ENCODE peak calls at places on chromosomes 13 and 19, in seven cellular contexts. Q is retina; U is AG04449; I is effector memory CD4-positive, alpha-beta T cell; B is type B pancreatic cell; P is mucosa of gallbladder; N is posterior cingulate gyrus. G is an unnamed sample.
A peak's percentile ranks its signal among the peaks of the same experiment; 100 is the strongest.

GRCh38 chr19:12364391-12365093 is 941 bp downstream of the ZNF442 start:
- DNase-seq in I (no peak), B (no peak), Q (no peak), U (no peak), P (peak; percentile 16), N (no peak), G (no peak)

GRCh38 chr19:37227996-37228395 is 10.0 kb downstream of the ZNF383 start:
- DNase-seq in B (no peak), N (no peak), U (no peak), Q (peak; percentile 44), I (peak; percentile 25), P (no peak), G (no peak)

GRCh38 chr13:19927117-19927734 is 31.3 kb upstream of the ZMYM2 start:
- DNase-seq in Q (no peak), P (no peak), B (no peak), N (no peak), U (no peak), I (no peak), G (no peak)

GRCh38 chr13:93060144-93060543 is 166.5 kb upstream of the GPC6 start:
- DNase-seq in U (no peak), P (no peak), Q (no peak), N (no peak), I (no peak), B (no peak), G (no peak)

GRCh38 chr19:34316741-34317241 is 48.2 kb upstream of the GPI start:
- DNase-seq in I (no peak), B (no peak), P (no peak), Q (no peak), U (no peak), N (no peak), G (no peak)

GRCh38 chr13:74134777-74135305 is 637 bp upstream of the KLF12 start:
- DNase-seq in Q (peak; percentile 90), I (peak; percentile 52), U (no peak), N (no peak), B (peak; percentile 85), P (no peak), G (peak; percentile 89)

GRCh38 chr13:76820759-76821158 is 65.4 kb downstream of the KCTD12 start:
- DNase-seq in I (no peak), P (peak; percentile 36), N (no peak), U (no peak), B (no peak), Q (no peak), G (no peak)

GRCh38 chr19:42422576-42423461 is 4.4 kb downstream of the LIPE start:
- DNase-seq in Q (peak; percentile 96), B (no peak), I (peak; percentile 55), U (no peak), N (no peak), P (no peak), G (no peak)

GRCh38 chr13:108020027-108020426 is 195.3 kb downstream of the LIG4 start:
- DNase-seq in P (peak; percentile 59), U (no peak), B (no peak), N (no peak), Q (no peak), I (no peak), G (no peak)

GRCh38 chr19:18419699-18420460 is 682 bp downstream of the SSBP4 start:
- DNase-seq in Q (peak; percentile 72), U (no peak), B (no peak), N (no peak), I (peak; percentile 40), P (no peak), G (no peak)

G was measured in esophagus muscularis mucosa.